ENCODE peak calls at places on chromosome 1, in four cellular contexts. U is mesendoderm, F is K562, B is GM23248. N is an unnamed sample.
A peak's percentile ranks its signal among the peaks of the same experiment; 100 is the strongest.

GRCh38 chr1:160427625-160428024 is 27.3 kb downstream of the VANGL2 start:
- DNase-seq in U (no peak), F (no peak), B (no peak), N (no peak)

GRCh38 chr1:209646558-209646957 is 5.7 kb downstream of the LAMB3 start:
- DNase-seq in F (no peak), B (peak; percentile 49), U (peak; percentile 64), N (no peak)

GRCh38 chr1:20625176-20626097 is 7.8 kb upstream of the PINK1 start:
- DNase-seq in F (no peak), U (peak; percentile 69), B (no peak), N (no peak)

GRCh38 chr1:116909511-116910378 is at the start of gene PTGFRN:
- DNase-seq in F (peak; percentile 72), B (peak; percentile 78), U (peak; percentile 93), N (peak; percentile 81)

GRCh38 chr1:25622526-25622925 is 5.9 kb downstream of the MAN1C1 start:
- DNase-seq in B (no peak), F (no peak), U (no peak), N (no peak)

GRCh38 chr1:227218870-227219578 is 99.3 kb downstream of the CDC42BPA start:
- DNase-seq in F (no peak), U (no peak), B (no peak), N (no peak)

GRCh38 chr1:37595440-37596181 is at the start of gene GNL2:
- DNase-seq in F (peak; percentile 98), U (peak; percentile 98), B (peak; percentile 100), N (peak; percentile 94)

GRCh38 chr1:225378880-225379279 is 49.0 kb downstream of the LBR start:
- DNase-seq in B (peak; percentile 78), F (peak; percentile 43), U (peak; percentile 98), N (peak; percentile 94)

GRCh38 chr1:164694505-164694904 is 135.5 kb downstream of the PBX1 start:
- DNase-seq in B (no peak), U (no peak), F (no peak), N (no peak)

GRCh38 chr1:51575406-51576084 is 41.3 kb upstream of the OSBPL9 start:
- DNase-seq in U (no peak), B (peak; percentile 52), F (no peak), N (no peak)

GRCh38 chr1:214404571-214405213 is 123.7 kb downstream of the SMYD2 start:
- DNase-seq in F (no peak), U (peak; percentile 96), B (no peak), N (peak; percentile 98)

GRCh38 chr1:31714442-31715096 is 10.8 kb upstream of the COL16A1 start:
- DNase-seq in B (peak; percentile 86), F (peak; percentile 58), U (peak; percentile 93), N (no peak)

GRCh38 chr1:85601930-85602329 is 21.4 kb downstream of the CCN1 start:
- DNase-seq in U (no peak), F (no peak), B (no peak), N (no peak)

DNA sequence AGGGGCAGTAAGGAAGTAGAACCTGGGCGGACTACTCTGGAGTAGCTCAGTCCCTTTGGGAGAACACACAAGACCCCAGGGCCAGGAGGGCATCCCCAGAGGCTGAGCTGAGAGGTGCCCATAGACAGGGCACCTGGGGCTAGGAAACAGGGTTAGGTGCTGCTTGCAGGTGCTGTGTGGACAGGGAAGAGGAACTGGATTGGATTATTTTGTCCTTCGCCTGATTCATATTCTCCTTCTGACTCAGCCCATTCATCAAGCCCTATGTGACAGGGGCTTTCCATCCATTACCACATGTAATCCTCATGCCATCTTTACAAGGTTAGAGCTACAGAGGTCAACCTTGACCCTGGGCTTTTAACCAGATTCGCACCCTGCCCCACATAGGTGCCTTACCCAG is 183.9 kb downstream of the C1orf94 start:
- DNase-seq in U (no peak), F (no peak), B (no peak), N (no peak)
- H3K4me1 ChIP-seq in U (no peaks in the 10 kb centered on the region), F (no peaks in the 10 kb centered on the region), B (no peaks in the 10 kb centered on the region), N (no peaks in the 10 kb centered on the region)

DNA sequence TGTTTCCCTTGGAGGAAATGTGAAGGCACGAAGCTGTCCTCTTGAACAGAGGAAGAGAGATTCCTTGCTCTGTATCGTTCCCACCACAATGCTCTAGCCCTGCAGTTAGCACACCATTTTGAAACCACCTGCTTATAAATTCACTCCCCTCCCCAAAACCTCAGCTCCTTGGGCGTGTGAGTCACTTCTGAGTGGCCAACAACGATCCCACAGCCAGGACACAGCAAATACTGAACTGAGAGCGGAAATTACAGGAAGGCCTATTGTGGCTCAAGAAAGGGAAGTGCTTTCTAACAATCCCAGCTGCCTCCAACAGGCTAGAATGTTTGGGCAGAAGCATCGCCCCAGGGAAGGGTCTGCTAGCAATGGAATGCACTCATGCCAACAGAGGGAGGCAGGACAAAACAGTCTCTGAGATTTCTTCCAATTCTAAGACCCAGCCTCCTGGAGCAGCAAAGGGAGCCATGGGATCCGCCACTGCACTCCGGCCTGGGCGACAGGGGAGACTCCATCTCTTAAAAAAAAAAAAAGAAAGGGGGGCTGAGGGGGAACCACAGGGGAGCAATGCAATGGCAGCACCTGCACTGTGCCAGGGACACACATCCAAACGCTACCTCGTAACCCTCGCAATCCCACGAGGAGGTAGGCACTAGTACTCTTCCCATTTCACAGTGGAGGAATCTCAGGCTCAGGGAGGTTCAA is 1.9 kb downstream of the TMEM53 start:
- DNase-seq in F (no peak), B (peak; percentile 19), U (peak; percentile 89), N (peak; percentile 70)
- H3K9ac ChIP-seq in F (no peak overlapping the region), B (no peak overlapping the region), U (no peak overlapping the region), N (no peak overlapping the region)

DNA sequence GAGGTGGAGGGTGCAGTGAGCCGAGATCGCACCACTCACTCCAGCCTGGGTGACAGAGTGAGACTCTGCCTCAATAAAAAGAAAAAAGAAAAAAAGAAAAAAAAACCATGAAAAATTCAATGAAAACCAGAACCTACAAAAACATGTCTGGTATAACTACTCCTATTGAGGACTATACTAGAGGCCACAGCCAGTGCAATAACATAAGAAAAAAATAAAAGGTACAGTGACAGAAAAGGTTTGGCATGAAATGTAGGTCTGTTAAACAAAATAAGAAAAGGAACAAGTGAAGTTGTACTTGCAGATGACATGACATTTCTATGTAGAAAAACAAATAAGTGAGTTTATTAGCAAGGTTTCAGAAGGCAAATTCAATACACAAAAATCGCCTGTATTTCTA is 8.2 kb downstream of the NADK start:
- DNase-seq in U (no peak), B (no peak), F (no peak), N (no peak)
- H3K4me1 ChIP-seq in U (no peaks in the 10 kb centered on the region), B (no peaks in the 10 kb centered on the region), F (peaks cover 9% of the 10 kb centered on the region), N (no peaks in the 10 kb centered on the region)

GRCh38 chr1:27481994-27482620 is 7.9 kb downstream of the WASF2 start:
- DNase-seq in U (no peak), B (no peak), F (no peak), N (peak; percentile 54)

GRCh38 chr1:27485363-27485762 is 4.6 kb downstream of the WASF2 start:
- DNase-seq in F (no peak), U (no peak), B (no peak), N (no peak)

GRCh38 chr1:27487927-27488522 is 1.9 kb downstream of the WASF2 start:
- DNase-seq in U (no peak), F (no peak), B (peak; percentile 36), N (no peak)

GRCh38 chr1:27488523-27489138 is 1.3 kb downstream of the WASF2 start:
- DNase-seq in U (peak; percentile 54), B (peak; percentile 67), F (no peak), N (peak; percentile 51)

DNA sequence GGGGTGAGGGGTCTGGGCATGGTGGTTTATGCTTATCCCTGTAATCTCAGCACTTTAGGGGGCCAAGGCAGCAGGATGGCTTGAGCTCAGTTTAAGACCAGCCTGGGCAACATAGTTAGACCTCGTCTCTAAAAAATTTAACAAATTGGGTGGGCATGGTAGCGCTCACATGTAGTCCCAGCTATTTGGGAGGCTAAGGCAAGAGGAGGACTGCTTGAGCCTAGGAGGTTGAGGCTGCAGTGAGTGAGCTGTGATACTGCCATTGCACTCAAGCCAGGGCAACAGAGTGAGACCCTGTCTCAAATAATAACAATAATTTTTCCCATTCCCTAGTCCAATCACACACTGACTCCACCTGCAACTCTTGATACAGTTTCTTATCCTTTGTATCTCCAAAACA is 6.3 kb downstream of the WASF2 start:
- DNase-seq in U (no peak), B (no peak), F (no peak), N (no peak)
- H3K9ac ChIP-seq in U (no peak overlapping the region), B (no peak overlapping the region), F (no peak overlapping the region), N (no peak overlapping the region)

N was measured in mammary epithelial cell.